ENCODE peak calls at places on chromosomes 4 and X, in nine cellular contexts. One of them, this sample, is unnamed. For H3K4me1, H3K9me3 and H3K27me3, the result is how much of the 10 kb centered on the place peaks cover.

GRCh38 chr4:182492456-182492855 is 249.3 kb downstream of the TENM3 start:
- DNase-seq in IMR-90: peak
- DNase-seq in osteoblast: no peak
- DNase-seq in uterus: no peak
- DNase-seq in CD8-positive, alpha-beta memory T cell: no peak
- DNase-seq in prostate gland: no peak
- DNase-seq in colonic mucosa: no peak
- DNase-seq in fibroblast of lung: peak
- DNase-seq in lower lobe of right lung: no peak
- DNase-seq in this sample: no peak

GRCh38 chr4:13322681-13323101 is 161.4 kb downstream of the RAB28 start:
- DNase-seq in IMR-90: peak
- DNase-seq in osteoblast: no peak
- DNase-seq in uterus: no peak
- DNase-seq in CD8-positive, alpha-beta memory T cell: no peak
- DNase-seq in prostate gland: no peak
- DNase-seq in colonic mucosa: no peak
- DNase-seq in fibroblast of lung: peak
- DNase-seq in lower lobe of right lung: no peak
- DNase-seq in this sample: no peak

GRCh38 chrX:86039625-86040568 is 7.5 kb downstream of the CHM start:
- DNase-seq in IMR-90: no peak
- DNase-seq in osteoblast: no peak
- DNase-seq in uterus: no peak
- DNase-seq in CD8-positive, alpha-beta memory T cell: no peak
- DNase-seq in prostate gland: no peak
- DNase-seq in colonic mucosa: no peak
- DNase-seq in fibroblast of lung: no peak
- DNase-seq in lower lobe of right lung: no peak
- DNase-seq in this sample: peak

GRCh38 chr4:41545238-41545637 is 7.3 kb downstream of the LIMCH1 start:
- DNase-seq in IMR-90: no peak
- DNase-seq in osteoblast: no peak
- DNase-seq in uterus: no peak
- DNase-seq in CD8-positive, alpha-beta memory T cell: no peak
- DNase-seq in prostate gland: no peak
- DNase-seq in colonic mucosa: no peak
- DNase-seq in fibroblast of lung: no peak
- DNase-seq in lower lobe of right lung: no peak
- DNase-seq in this sample: no peak

GRCh38 chr4:55592014-55592413 is at the start of gene PDCL2:
- DNase-seq in IMR-90: no peak
- DNase-seq in osteoblast: no peak
- DNase-seq in uterus: no peak
- DNase-seq in CD8-positive, alpha-beta memory T cell: no peak
- DNase-seq in prostate gland: no peak
- DNase-seq in colonic mucosa: no peak
- DNase-seq in fibroblast of lung: no peak
- DNase-seq in lower lobe of right lung: no peak
- DNase-seq in this sample: no peak

GRCh38 chr4:169225812-169226211 is 44.9 kb downstream of the SH3RF1 start:
- DNase-seq in IMR-90: peak
- DNase-seq in osteoblast: no peak
- DNase-seq in uterus: no peak
- DNase-seq in CD8-positive, alpha-beta memory T cell: no peak
- DNase-seq in prostate gland: no peak
- DNase-seq in colonic mucosa: no peak
- DNase-seq in fibroblast of lung: no peak
- DNase-seq in lower lobe of right lung: no peak
- DNase-seq in this sample: no peak

GRCh38 chr4:25351777-25352421 is 25.2 kb upstream of the ANAPC4 start:
- DNase-seq in IMR-90: peak
- DNase-seq in osteoblast: no peak
- DNase-seq in uterus: no peak
- DNase-seq in CD8-positive, alpha-beta memory T cell: no peak
- DNase-seq in prostate gland: no peak
- DNase-seq in colonic mucosa: no peak
- DNase-seq in fibroblast of lung: no peak
- DNase-seq in lower lobe of right lung: no peak
- DNase-seq in this sample: no peak

GRCh38 chr4:110622841-110623709 is at the start of gene PITX2:
- DNase-seq in IMR-90: peak
- DNase-seq in osteoblast: peak
- DNase-seq in uterus: peak
- DNase-seq in CD8-positive, alpha-beta memory T cell: no peak
- DNase-seq in prostate gland: peak
- DNase-seq in colonic mucosa: peak
- DNase-seq in fibroblast of lung: peak
- DNase-seq in lower lobe of right lung: peak
- DNase-seq in this sample: peak

GRCh38 chr4:177005801-177006230 is 213.1 kb upstream of the VEGFC start:
- DNase-seq in IMR-90: peak
- DNase-seq in osteoblast: no peak
- DNase-seq in uterus: no peak
- DNase-seq in CD8-positive, alpha-beta memory T cell: no peak
- DNase-seq in prostate gland: no peak
- DNase-seq in colonic mucosa: no peak
- DNase-seq in fibroblast of lung: peak
- DNase-seq in lower lobe of right lung: no peak
- DNase-seq in this sample: no peak

GRCh38 chrX:46979340-46979739 is 67.1 kb downstream of the JADE3 start:
- DNase-seq in IMR-90: peak
- DNase-seq in osteoblast: peak
- DNase-seq in uterus: no peak
- DNase-seq in CD8-positive, alpha-beta memory T cell: no peak
- DNase-seq in prostate gland: no peak
- DNase-seq in colonic mucosa: no peak
- DNase-seq in fibroblast of lung: peak
- DNase-seq in lower lobe of right lung: no peak
- DNase-seq in this sample: no peak

GRCh38 chr4:134944115-134944514 is 742.5 kb upstream of the PABPC4L start:
- DNase-seq in IMR-90: no peak
- DNase-seq in osteoblast: no peak
- DNase-seq in uterus: no peak
- DNase-seq in CD8-positive, alpha-beta memory T cell: no peak
- DNase-seq in prostate gland: no peak
- DNase-seq in colonic mucosa: no peak
- DNase-seq in fibroblast of lung: no peak
- DNase-seq in lower lobe of right lung: no peak
- DNase-seq in this sample: no peak

GRCh38 chr4:38723726-38724506 is 58.9 kb downstream of the TLR10 start:
- DNase-seq in IMR-90: no peak
- DNase-seq in osteoblast: peak
- DNase-seq in uterus: no peak
- DNase-seq in CD8-positive, alpha-beta memory T cell: no peak
- DNase-seq in prostate gland: no peak
- DNase-seq in colonic mucosa: peak
- DNase-seq in fibroblast of lung: no peak
- DNase-seq in lower lobe of right lung: no peak
- DNase-seq in this sample: peak

GRCh38 chrX:134480061-134480460 is 20.1 kb downstream of the HPRT1 start:
- DNase-seq in IMR-90: peak
- DNase-seq in osteoblast: no peak
- DNase-seq in uterus: no peak
- DNase-seq in CD8-positive, alpha-beta memory T cell: no peak
- DNase-seq in prostate gland: no peak
- DNase-seq in colonic mucosa: no peak
- DNase-seq in fibroblast of lung: peak
- DNase-seq in lower lobe of right lung: no peak
- DNase-seq in this sample: no peak

GRCh38 chrX:118183606-118184005 is 67.0 kb upstream of the KLHL13 start:
- DNase-seq in IMR-90: no peak
- DNase-seq in osteoblast: no peak
- DNase-seq in uterus: no peak
- DNase-seq in CD8-positive, alpha-beta memory T cell: no peak
- DNase-seq in prostate gland: no peak
- DNase-seq in colonic mucosa: no peak
- DNase-seq in fibroblast of lung: no peak
- DNase-seq in lower lobe of right lung: no peak
- DNase-seq in this sample: no peak

GRCh38 chrX:53357799-53358530 is 64.5 kb downstream of the SMC1A start:
- DNase-seq in IMR-90: peak
- DNase-seq in osteoblast: peak
- DNase-seq in uterus: no peak
- DNase-seq in CD8-positive, alpha-beta memory T cell: no peak
- DNase-seq in prostate gland: no peak
- DNase-seq in colonic mucosa: no peak
- DNase-seq in fibroblast of lung: peak
- DNase-seq in lower lobe of right lung: no peak
- DNase-seq in this sample: no peak

GRCh38 chr4:168769416-168769815 is 240.6 kb downstream of the CBR4 start:
- DNase-seq in IMR-90: peak
- DNase-seq in osteoblast: peak
- DNase-seq in uterus: no peak
- DNase-seq in CD8-positive, alpha-beta memory T cell: no peak
- DNase-seq in prostate gland: no peak
- DNase-seq in colonic mucosa: no peak
- DNase-seq in fibroblast of lung: peak
- DNase-seq in lower lobe of right lung: no peak
- DNase-seq in this sample: no peak

GRCh38 chr4:98614655-98615054 is 43.8 kb downstream of the TSPAN5 start:
- DNase-seq in IMR-90: no peak
- DNase-seq in osteoblast: no peak
- DNase-seq in uterus: no peak
- DNase-seq in CD8-positive, alpha-beta memory T cell: no peak
- DNase-seq in prostate gland: no peak
- DNase-seq in colonic mucosa: no peak
- DNase-seq in fibroblast of lung: no peak
- DNase-seq in lower lobe of right lung: no peak
- DNase-seq in this sample: no peak

GRCh38 chrX:6384921-6385320 is 150.0 kb downstream of the VCX3A start:
- DNase-seq in IMR-90: no peak
- DNase-seq in osteoblast: no peak
- DNase-seq in uterus: no peak
- DNase-seq in CD8-positive, alpha-beta memory T cell: no peak
- DNase-seq in prostate gland: no peak
- DNase-seq in colonic mucosa: no peak
- DNase-seq in fibroblast of lung: no peak
- DNase-seq in lower lobe of right lung: no peak
- DNase-seq in this sample: no peak

GRCh38 chrX:19866626-19867410 is 20.6 kb downstream of the SH3KBP1 start:
- DNase-seq in IMR-90: no peak
- DNase-seq in osteoblast: no peak
- DNase-seq in uterus: no peak
- DNase-seq in CD8-positive, alpha-beta memory T cell: no peak
- DNase-seq in prostate gland: no peak
- DNase-seq in colonic mucosa: no peak
- DNase-seq in fibroblast of lung: no peak
- DNase-seq in lower lobe of right lung: no peak
- DNase-seq in this sample: no peak
- H3K4me1 ChIP-seq in IMR-90: under half
- H3K4me1 ChIP-seq in osteoblast: under half
- H3K4me1 ChIP-seq in uterus: under half
- H3K4me1 ChIP-seq in CD8-positive, alpha-beta memory T cell: under half
- H3K4me1 ChIP-seq in prostate gland: under half
- H3K4me1 ChIP-seq in colonic mucosa: under half
- H3K4me1 ChIP-seq in fibroblast of lung: under half
- H3K4me1 ChIP-seq in lower lobe of right lung: under half
- H3K4me1 ChIP-seq in this sample: under half

GRCh38 chrX:67614414-67614813 is 70.6 kb downstream of the AR start:
- DNase-seq in IMR-90: peak
- DNase-seq in osteoblast: no peak
- DNase-seq in uterus: no peak
- DNase-seq in CD8-positive, alpha-beta memory T cell: no peak
- DNase-seq in prostate gland: no peak
- DNase-seq in colonic mucosa: no peak
- DNase-seq in fibroblast of lung: peak
- DNase-seq in lower lobe of right lung: no peak
- DNase-seq in this sample: no peak
- H3K9me3 ChIP-seq in IMR-90: under half
- H3K9me3 ChIP-seq in osteoblast: under half
- H3K9me3 ChIP-seq in uterus: under half
- H3K9me3 ChIP-seq in CD8-positive, alpha-beta memory T cell: under half
- H3K9me3 ChIP-seq in prostate gland: under half
- H3K9me3 ChIP-seq in colonic mucosa: under half
- H3K9me3 ChIP-seq in fibroblast of lung: under half
- H3K9me3 ChIP-seq in lower lobe of right lung: under half
- H3K9me3 ChIP-seq in this sample: under half

GRCh38 chr4:80216100-80216761 is 18.9 kb downstream of the PRDM8 start:
- DNase-seq in IMR-90: no peak
- DNase-seq in osteoblast: no peak
- DNase-seq in uterus: no peak
- DNase-seq in CD8-positive, alpha-beta memory T cell: no peak
- DNase-seq in prostate gland: no peak
- DNase-seq in colonic mucosa: no peak
- DNase-seq in fibroblast of lung: no peak
- DNase-seq in lower lobe of right lung: no peak
- DNase-seq in this sample: no peak

GRCh38 chr4:80225628-80226027 is 28.3 kb downstream of the PRDM8 start:
- DNase-seq in IMR-90: peak
- DNase-seq in osteoblast: no peak
- DNase-seq in uterus: no peak
- DNase-seq in CD8-positive, alpha-beta memory T cell: no peak
- DNase-seq in prostate gland: no peak
- DNase-seq in colonic mucosa: no peak
- DNase-seq in fibroblast of lung: no peak
- DNase-seq in lower lobe of right lung: no peak
- DNase-seq in this sample: no peak

GRCh38 chr4:80219301-80220025 is 22.2 kb downstream of the PRDM8 start:
- DNase-seq in IMR-90: peak
- DNase-seq in osteoblast: no peak
- DNase-seq in uterus: no peak
- DNase-seq in CD8-positive, alpha-beta memory T cell: no peak
- DNase-seq in prostate gland: no peak
- DNase-seq in colonic mucosa: no peak
- DNase-seq in fibroblast of lung: no peak
- DNase-seq in lower lobe of right lung: no peak
- DNase-seq in this sample: no peak

GRCh38 chr4:80220711-80221110 is 23.4 kb downstream of the PRDM8 start:
- DNase-seq in IMR-90: no peak
- DNase-seq in osteoblast: no peak
- DNase-seq in uterus: no peak
- DNase-seq in CD8-positive, alpha-beta memory T cell: no peak
- DNase-seq in prostate gland: no peak
- DNase-seq in colonic mucosa: no peak
- DNase-seq in fibroblast of lung: no peak
- DNase-seq in lower lobe of right lung: no peak
- DNase-seq in this sample: no peak

DNA sequence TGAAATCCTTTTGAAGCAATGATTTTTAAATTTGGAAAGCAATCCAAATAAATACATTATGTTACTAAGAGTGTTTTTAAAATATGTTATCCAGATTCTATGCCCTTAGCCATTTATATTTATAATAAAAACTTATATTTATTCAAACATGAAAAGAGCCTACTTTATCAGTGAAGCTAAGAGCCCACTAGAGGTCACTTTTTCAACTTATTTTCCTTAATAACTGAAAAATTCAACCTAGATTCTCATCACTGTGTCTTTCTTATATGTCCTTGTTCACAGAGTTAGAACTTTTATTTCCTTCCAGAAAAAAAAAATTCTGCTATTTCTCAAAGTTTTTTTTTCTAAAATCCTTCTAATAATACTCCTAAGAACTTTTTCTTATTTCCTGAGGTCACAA is 23.9 kb downstream of the PRDM8 start:
- DNase-seq in IMR-90: peak
- DNase-seq in osteoblast: no peak
- DNase-seq in uterus: no peak
- DNase-seq in CD8-positive, alpha-beta memory T cell: no peak
- DNase-seq in prostate gland: no peak
- DNase-seq in colonic mucosa: no peak
- DNase-seq in fibroblast of lung: peak
- DNase-seq in lower lobe of right lung: no peak
- DNase-seq in this sample: no peak
- H3K27me3 ChIP-seq in IMR-90: under half
- H3K27me3 ChIP-seq in osteoblast: under half
- H3K27me3 ChIP-seq in uterus: under half
- H3K27me3 ChIP-seq in CD8-positive, alpha-beta memory T cell: under half
- H3K27me3 ChIP-seq in prostate gland: under half
- H3K27me3 ChIP-seq in colonic mucosa: under half
- H3K27me3 ChIP-seq in fibroblast of lung: under half
- H3K27me3 ChIP-seq in lower lobe of right lung: under half
- H3K27me3 ChIP-seq in this sample: under half

GRCh38 chr4:140717313-140717712 is 38.9 kb downstream of the TBC1D9 start:
- DNase-seq in IMR-90: no peak
- DNase-seq in osteoblast: no peak
- DNase-seq in uterus: no peak
- DNase-seq in CD8-positive, alpha-beta memory T cell: no peak
- DNase-seq in prostate gland: no peak
- DNase-seq in colonic mucosa: no peak
- DNase-seq in fibroblast of lung: no peak
- DNase-seq in lower lobe of right lung: no peak
- DNase-seq in this sample: no peak
- H3K4me1 ChIP-seq in IMR-90: under half
- H3K4me1 ChIP-seq in osteoblast: under half
- H3K4me1 ChIP-seq in uterus: under half
- H3K4me1 ChIP-seq in CD8-positive, alpha-beta memory T cell: under half
- H3K4me1 ChIP-seq in prostate gland: under half
- H3K4me1 ChIP-seq in colonic mucosa: under half
- H3K4me1 ChIP-seq in fibroblast of lung: under half
- H3K4me1 ChIP-seq in lower lobe of right lung: half or more
- H3K4me1 ChIP-seq in this sample: under half

This sample was measured in Caco-2.